ENCODE peak calls at places on chromosomes 16 and 17, in four cellular contexts. E, T, Y and X are unnamed samples.

GRCh38 chr16:30555848-30556473 is 2.2 kb downstream of the ZNF764 start:
- DNase-seq in E (no peak), T (no peak), Y (peak; percentile 41), X (no peak)

GRCh38 chr17:55320594-55321506 is 56.1 kb downstream of the HLF start:
- DNase-seq in E (no peak), T (peak; percentile 95), Y (no peak), X (peak; percentile 62)

GRCh38 chr16:87725596-87726235 is 40.1 kb downstream of the KLHDC4 start:
- DNase-seq in E (no peak), T (no peak), Y (no peak), X (no peak)

GRCh38 chr17:18016426-18016825 is 22.5 kb downstream of the ATPAF2 start:
- DNase-seq in E (no peak), T (no peak), Y (no peak), X (no peak)

GRCh38 chr16:80346160-80346632 is 194.6 kb upstream of the DYNLRB2 start:
- DNase-seq in E (no peak), T (no peak), Y (no peak), X (no peak)

GRCh38 chr16:20868890-20869289 is 31.3 kb downstream of the DCUN1D3 start:
- DNase-seq in E (peak; percentile 91), T (peak; percentile 16), Y (peak; percentile 86), X (peak; percentile 90)

GRCh38 chr17:40547079-40547784 is 18.0 kb downstream of the CCR7 start:
- DNase-seq in E (peak; percentile 72), T (peak; percentile 90), Y (no peak), X (peak; percentile 54)

GRCh38 chr17:48735057-48735341 is 6.4 kb upstream of the HOXB13 start:
- DNase-seq in E (no peak), T (peak; percentile 37), Y (no peak), X (no peak)

GRCh38 chr17:68611353-68612227 is 10.4 kb upstream of the FAM20A start:
- DNase-seq in E (no peak), T (no peak), Y (no peak), X (no peak)

GRCh38 chr17:44760474-44761308 is 1.9 kb downstream of the ADAM11 start:
- DNase-seq in E (no peak), T (no peak), Y (no peak), X (no peak)

GRCh38 chr17:80279895-80280294 is 19.2 kb downstream of the RNF213 start:
- DNase-seq in E (no peak), T (no peak), Y (peak; percentile 79), X (peak; percentile 90)

DNA sequence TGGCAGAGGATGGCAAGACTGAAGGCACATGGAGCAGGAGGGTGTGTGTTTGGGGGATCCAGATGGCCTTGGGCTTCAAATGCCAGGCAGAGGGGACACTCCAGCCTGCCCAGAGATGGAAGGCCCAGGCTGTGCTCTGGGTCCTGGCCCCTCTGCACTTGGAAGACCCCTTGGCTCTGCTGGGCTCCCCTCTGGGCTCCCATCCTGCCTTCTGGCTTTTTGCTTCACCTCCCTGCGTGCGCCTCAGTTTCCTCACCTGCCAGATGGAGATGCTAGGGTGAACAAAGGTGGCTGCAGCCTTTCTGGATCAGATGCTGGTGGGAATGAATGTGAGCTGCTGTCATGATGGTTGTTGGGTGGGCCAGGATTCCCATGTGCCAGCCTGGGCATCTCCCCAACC is 3.0 kb downstream of the SNN start:
- DNase-seq in E (no peak), T (no peak), Y (no peak), X (no peak)
- H3K27ac ChIP-seq in E (no peak overlapping the region), T (no peak overlapping the region), Y (no peak overlapping the region), X (no peak overlapping the region)

DNA sequence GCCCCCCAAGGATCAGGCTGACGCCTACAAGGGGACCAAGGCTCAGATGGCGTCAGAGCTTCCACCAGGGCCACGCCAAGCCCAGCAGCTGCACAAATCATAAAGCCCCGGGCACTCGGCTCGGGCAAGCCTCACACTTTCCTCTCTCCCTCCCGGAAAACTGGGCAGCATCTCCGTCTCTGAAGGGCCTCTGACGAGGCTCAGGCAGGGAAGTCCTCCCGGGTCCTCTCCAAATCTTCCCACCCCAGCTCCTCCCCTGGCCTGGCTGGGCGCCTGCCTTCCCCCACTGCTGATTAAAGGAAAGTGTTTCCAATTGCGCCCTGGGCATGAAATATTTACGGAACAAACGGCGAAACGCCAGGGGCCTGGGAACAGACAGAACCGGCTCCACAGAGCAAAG is 38.5 kb downstream of the PIEZO1 start:
- DNase-seq in E (no peak), T (no peak), Y (peak; percentile 75), X (peak; percentile 64)
- H3K4me1 ChIP-seq in E (peaks cover 36% of the 10 kb centered on the region), T (peaks cover 9% of the 10 kb centered on the region), Y (peaks cover 2% of the 10 kb centered on the region), X (no peaks in the 10 kb centered on the region)

GRCh38 chr16:35731341-35732040 is 2272.1 kb downstream of the TP53TG3F start:
- DNase-seq in E (no peak), T (no peak), Y (no peak), X (no peak)
- H3K9me3 ChIP-seq in E (peaks cover 6% of the 10 kb centered on the region), T (no peaks in the 10 kb centered on the region), Y (no peaks in the 10 kb centered on the region), X (no peaks in the 10 kb centered on the region)

GRCh38 chr17:39222866-39223834 is 2.6 kb downstream of the STAC2 start:
- DNase-seq in E (no peak), T (no peak), Y (no peak), X (peak; percentile 89)
- H3K27ac ChIP-seq in E (peak overlapping the region; percentile 24), T (no peak overlapping the region), Y (no peak overlapping the region), X (peak overlapping the region; percentile 62)

GRCh38 chr16:89445166-89445565 is 45.2 kb downstream of the ANKRD11 start:
- DNase-seq in E (no peak), T (no peak), Y (no peak), X (no peak)

GRCh38 chr16:89443727-89444084 is 46.7 kb downstream of the ANKRD11 start:
- DNase-seq in E (no peak), T (peak; percentile 58), Y (no peak), X (no peak)

GRCh38 chr16:89442588-89442987 is 47.8 kb downstream of the ANKRD11 start:
- DNase-seq in E (no peak), T (no peak), Y (no peak), X (no peak)

GRCh38 chr16:89442990-89443726 is 47.2 kb downstream of the ANKRD11 start:
- DNase-seq in E (no peak), T (peak; percentile 77), Y (no peak), X (no peak)

GRCh38 chr16:89444151-89444723 is 46.1 kb downstream of the ANKRD11 start:
- DNase-seq in E (no peak), T (no peak), Y (no peak), X (no peak)
- H3K4me1 ChIP-seq in E (peaks cover 86% of the 10 kb centered on the region), T (peaks cover 32% of the 10 kb centered on the region), Y (peaks cover 35% of the 10 kb centered on the region), X (peaks cover 8% of the 10 kb centered on the region)

GRCh38 chr16:68575082-68575481 is 36.0 kb downstream of the ZFP90 start:
- DNase-seq in E (no peak), T (no peak), Y (no peak), X (no peak)
- H3K9me3 ChIP-seq in E (peaks cover 52% of the 10 kb centered on the region), T (no peaks in the 10 kb centered on the region), Y (peaks cover 12% of the 10 kb centered on the region), X (peaks cover 35% of the 10 kb centered on the region)

GRCh38 chr16:66309-67182 is 5.9 kb downstream of the RHBDF1 start:
- DNase-seq in E (no peak), T (no peak), Y (no peak), X (no peak)

GRCh38 chr16:69181-69580 is 3.2 kb downstream of the RHBDF1 start:
- DNase-seq in E (no peak), T (no peak), Y (no peak), X (no peak)

GRCh38 chr16:67183-67791 is 5.1 kb downstream of the RHBDF1 start:
- DNase-seq in E (no peak), T (no peak), Y (no peak), X (no peak)

GRCh38 chr16:65745-66144 is 6.7 kb downstream of the RHBDF1 start:
- DNase-seq in E (peak; percentile 95), T (peak; percentile 80), Y (peak; percentile 88), X (peak; percentile 95)

GRCh38 chr16:67884-68789 is 4.3 kb downstream of the RHBDF1 start:
- DNase-seq in E (no peak), T (no peak), Y (no peak), X (peak; percentile 38)
- H3K27ac ChIP-seq in E (peak overlapping the region; percentile 66), T (no peak overlapping the region), Y (no peak overlapping the region), X (no peak overlapping the region)

DNA sequence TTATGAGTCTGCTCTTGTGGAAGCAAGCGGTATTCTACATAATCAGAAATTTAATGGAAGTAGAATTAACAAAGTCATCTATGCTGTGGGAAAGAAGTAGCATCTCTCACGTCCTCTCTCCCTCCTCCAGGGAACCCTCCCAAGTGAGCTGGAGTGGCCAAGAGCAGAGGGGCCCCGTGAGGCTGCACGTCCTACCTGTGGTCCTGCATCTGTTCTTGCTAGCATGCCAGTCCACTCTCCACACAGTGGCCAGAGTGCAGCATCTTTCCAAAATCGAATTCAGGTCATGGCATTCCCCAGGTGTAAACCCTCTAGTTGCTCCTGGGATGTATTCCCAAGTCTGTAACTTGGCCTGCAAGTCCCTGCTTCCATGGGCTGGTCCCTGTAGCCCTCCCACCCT is 10.1 kb downstream of the KIAA0513 start:
- DNase-seq in E (no peak), T (no peak), Y (no peak), X (no peak)
- H3K4me1 ChIP-seq in E (peaks cover 3% of the 10 kb centered on the region), T (no peaks in the 10 kb centered on the region), Y (no peaks in the 10 kb centered on the region), X (no peaks in the 10 kb centered on the region)

GRCh38 chr16:54281535-54282201 is 4.9 kb downstream of the IRX3 start:
- DNase-seq in E (peak; percentile 64), T (no peak), Y (no peak), X (no peak)
- H3K9me3 ChIP-seq in E (no peaks in the 10 kb centered on the region), T (no peaks in the 10 kb centered on the region), Y (no peaks in the 10 kb centered on the region), X (no peaks in the 10 kb centered on the region)

GRCh38 chr16:67246945-67247697 is at the start of gene FHOD1:
- DNase-seq in E (peak; percentile 99), T (peak; percentile 97), Y (peak; percentile 99), X (peak; percentile 98)

GRCh38 chr16:67248401-67249177 is at the start of gene SLC9A5:
- DNase-seq in E (no peak), T (no peak), Y (peak; percentile 63), X (peak; percentile 81)

GRCh38 chr16:67249762-67250327 is 1.1 kb downstream of the SLC9A5 start:
- DNase-seq in E (no peak), T (no peak), Y (peak; percentile 8), X (peak; percentile 30)

GRCh38 chr16:67247698-67248400 is 568 bp upstream of the FHOD1 start:
- DNase-seq in E (no peak), T (no peak), Y (no peak), X (peak; percentile 45)

DNA sequence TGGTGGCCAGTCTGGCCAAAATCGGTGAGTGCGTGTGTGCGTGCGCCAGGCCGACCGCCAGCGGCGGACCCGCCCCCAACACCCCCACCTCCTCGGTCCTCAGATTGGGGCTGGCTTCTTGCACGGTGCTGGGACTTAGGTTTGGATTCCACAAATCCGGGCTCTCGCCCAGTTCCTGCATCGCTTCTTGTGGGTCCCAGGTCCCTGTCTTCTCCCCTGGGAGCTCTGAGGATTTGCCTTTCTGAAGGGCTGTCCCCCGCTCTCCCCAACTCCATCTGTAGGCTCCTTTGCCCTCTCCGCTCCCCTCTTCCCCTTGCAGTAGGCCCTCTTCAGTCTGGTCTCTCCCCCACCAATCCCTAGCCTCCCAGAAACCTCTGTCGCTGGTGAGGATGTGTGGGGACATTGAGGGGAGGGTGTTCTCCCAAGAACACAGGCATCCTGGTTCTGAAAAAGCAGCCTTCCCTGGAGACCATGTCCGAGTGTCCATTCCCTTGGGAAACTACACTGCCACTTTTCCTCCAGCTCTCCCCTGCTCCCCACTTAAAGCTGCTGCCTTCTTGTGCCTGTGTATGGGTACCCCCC is 490 bp downstream of the SLC9A5 start:
- DNase-seq in E (no peak), T (no peak), Y (no peak), X (peak; percentile 62)
- H3K27ac ChIP-seq in E (no peak overlapping the region), T (no peak overlapping the region), Y (no peak overlapping the region), X (no peak overlapping the region)